ENCODE peak calls at places on chromosome 11, in eight cellular contexts. D is CD8-positive, alpha-beta T cell; Q is GM03348; W is mucosa of gallbladder; P is neural crest cell; K is renal cortical epithelial cell; H is stimulated activated CD8-positive, alpha-beta memory T cell treated with anti-CD3 and anti-CD28 coated beads, Interleukin-7, amount 100 ng/mL, for 24 hours; C is lower lobe of right lung. O is an unnamed sample.

GRCh38 chr11:27913650-27914049 is 194.3 kb downstream of the KIF18A start:
- DNase-seq in Q (peak), P (no peak), D (no peak), H (no peak), W (no peak), K (peak), C (no peak), O (no peak)

GRCh38 chr11:10432971-10433370 is 22.1 kb upstream of the AMPD3 start:
- DNase-seq in W (no peak), K (no peak), P (no peak), H (no peak), C (no peak), D (no peak), Q (no peak), O (no peak)

GRCh38 chr11:76025068-76025467 is 181.2 kb downstream of the WNT11 start:
- DNase-seq in D (no peak), K (peak), C (no peak), P (no peak), Q (peak), W (no peak), H (no peak), O (no peak)

GRCh38 chr11:74123008-74123448 is 47.8 kb downstream of the C2CD3 start:
- DNase-seq in D (no peak), P (no peak), C (no peak), Q (peak), K (peak), W (no peak), H (no peak), O (no peak)

GRCh38 chr11:79610139-79610538 is 169.3 kb upstream of the TENM4 start:
- DNase-seq in D (no peak), C (no peak), K (no peak), P (no peak), W (no peak), Q (no peak), H (no peak), O (no peak)

GRCh38 chr11:69356703-69357457 is 62.9 kb downstream of the MYEOV start:
- DNase-seq in C (peak), H (no peak), W (no peak), D (no peak), P (no peak), Q (no peak), K (no peak), O (no peak)

GRCh38 chr11:86570020-86570419 is 102.4 kb downstream of the ME3 start:
- DNase-seq in W (no peak), C (no peak), P (no peak), D (no peak), H (no peak), K (no peak), Q (no peak), O (no peak)

GRCh38 chr11:3123761-3124733 is 41.1 kb downstream of the OSBPL5 start:
- DNase-seq in P (no peak), C (peak), W (peak), D (no peak), Q (peak), H (no peak), K (peak), O (peak)

GRCh38 chr11:15770798-15771414 is 585.4 kb downstream of the SOX6 start:
- DNase-seq in Q (peak), C (peak), P (peak), W (no peak), D (no peak), H (no peak), K (peak), O (peak)

GRCh38 chr11:1643146-1643690 is 13.6 kb downstream of the KRTAP5-5 start:
- DNase-seq in K (no peak), Q (no peak), P (no peak), C (no peak), W (no peak), D (no peak), H (no peak), O (no peak)

GRCh38 chr11:132106336-132106982 is 736.0 kb downstream of the NTM start:
- DNase-seq in P (no peak), C (no peak), W (peak), K (no peak), D (no peak), H (no peak), Q (no peak), O (no peak)

GRCh38 chr11:64241430-64242153 is 697 bp downstream of the FKBP2 start:
- DNase-seq in W (peak), K (peak), H (peak), P (peak), C (peak), Q (peak), D (peak), O (peak)

GRCh38 chr11:116651098-116651756 is 121.6 kb downstream of the BUD13 start:
- DNase-seq in H (no peak), K (no peak), P (no peak), D (no peak), C (no peak), W (no peak), Q (no peak), O (no peak)

GRCh38 chr11:6911946-6912345 is 8.9 kb upstream of the OR2D3 start:
- DNase-seq in H (no peak), C (no peak), Q (no peak), K (no peak), W (no peak), P (no peak), D (no peak), O (no peak)

GRCh38 chr11:129388824-129389223 is 13.2 kb downstream of the BARX2 start:
- DNase-seq in W (no peak), D (no peak), Q (no peak), C (no peak), H (no peak), K (no peak), P (no peak), O (no peak)

GRCh38 chr11:16410479-16410878 is 54.1 kb upstream of the SOX6 start:
- DNase-seq in D (no peak), H (no peak), W (no peak), Q (no peak), C (no peak), P (no peak), K (peak), O (no peak)

GRCh38 chr11:115765803-115766239 is 261.6 kb upstream of the CADM1 start:
- DNase-seq in W (no peak), K (no peak), D (no peak), C (no peak), P (no peak), Q (no peak), H (no peak), O (no peak)

GRCh38 chr11:67372993-67373915 is at the start of gene CLCF1:
- DNase-seq in K (peak), D (peak), C (peak), P (peak), W (peak), Q (peak), H (no peak), O (no peak)

GRCh38 chr11:78202733-78203167 is 14.0 kb downstream of the USP35 start:
- DNase-seq in D (peak), P (no peak), W (no peak), C (peak), K (no peak), Q (no peak), H (no peak), O (no peak)

GRCh38 chr11:119518746-119519382 is 95.9 kb upstream of the THY1 start:
- DNase-seq in Q (peak), H (no peak), K (peak), C (no peak), W (no peak), P (peak), D (no peak), O (no peak)

GRCh38 chr11:102007567-102008437 is 39.4 kb upstream of the CFAP300 start:
- DNase-seq in W (peak), P (no peak), H (no peak), Q (peak), D (no peak), C (no peak), K (peak), O (no peak)

GRCh38 chr11:79237676-79238075 is 203.2 kb downstream of the TENM4 start:
- DNase-seq in D (no peak), W (no peak), H (no peak), K (peak), C (no peak), Q (peak), P (no peak), O (no peak)

GRCh38 chr11:7892059-7892699 is 38.9 kb downstream of the OR10A6 start:
- DNase-seq in K (peak), W (no peak), D (no peak), H (no peak), P (no peak), C (no peak), Q (peak), O (no peak)

GRCh38 chr11:105468154-105468553 is 141.7 kb upstream of the GRIA4 start:
- DNase-seq in D (no peak), P (no peak), H (no peak), C (no peak), W (no peak), K (no peak), Q (no peak), O (no peak)

GRCh38 chr11:8672346-8672745 is 10.1 kb downstream of the TRIM66 start:
- DNase-seq in D (no peak), H (no peak), Q (no peak), K (no peak), W (no peak), C (no peak), P (no peak), O (no peak)

GRCh38 chr11:57322881-57323467 is 1.8 kb downstream of the TNKS1BP1 start:
- DNase-seq in H (no peak), Q (no peak), K (no peak), D (no peak), C (no peak), W (no peak), P (no peak), O (no peak)

GRCh38 chr11:8080674-8081590 is at the start of gene TUB:
- DNase-seq in Q (peak), D (no peak), P (peak), W (no peak), H (no peak), K (no peak), C (no peak), O (no peak)

GRCh38 chr11:63938481-63939350 is at the start of gene NAA40:
- DNase-seq in H (peak), K (peak), Q (peak), W (peak), C (peak), D (peak), P (peak), O (peak)

GRCh38 chr11:33001281-33001680 is 14.4 kb upstream of the DEPDC7 start:
- DNase-seq in K (no peak), W (no peak), H (no peak), C (no peak), Q (no peak), D (no peak), P (no peak), O (no peak)

GRCh38 chr11:58006940-58007339 is 16.7 kb upstream of the OR9Q1 start:
- DNase-seq in H (no peak), D (no peak), C (no peak), W (no peak), P (no peak), Q (peak), K (peak), O (no peak)

GRCh38 chr11:125141686-125142535 is 22.6 kb upstream of the PKNOX2 start:
- DNase-seq in Q (peak), P (peak), K (no peak), D (peak), W (peak), H (peak), C (peak), O (peak)

GRCh38 chr11:125489166-125489565 is 6.9 kb downstream of the FEZ1 start:
- DNase-seq in C (no peak), W (no peak), Q (no peak), K (no peak), H (no peak), D (no peak), P (no peak), O (no peak)

GRCh38 chr11:2700415-2701211 is 819 bp upstream of the KCNQ1OT1 start:
- DNase-seq in Q (peak), H (peak), C (peak), K (peak), D (no peak), W (peak), P (peak), O (no peak)

GRCh38 chr11:59187587-59187986 is 15.7 kb downstream of the DTX4 start:
- DNase-seq in Q (peak), W (peak), D (no peak), H (no peak), K (no peak), P (no peak), C (peak), O (no peak)

O was measured in omental fat pad.